ENCODE peak calls at places on chromosomes 2 and 18, in seven cellular contexts. K, P, T, L, C, N and R are unnamed samples. For H3K4me1, the result is how much of the 10 kb centered on the place peaks cover.

GRCh38 chr2:39313575-39313974 is 69.8 kb upstream of the CDKL4 start:
- DNase-seq in K (no peak), P (no peak), T (no peak), L (no peak), C (no peak), N (no peak), R (no peak)

GRCh38 chr2:201070966-201071304 is 536 bp downstream of the HYCC2 start:
- DNase-seq in K (no peak), P (peak), T (no peak), L (no peak), C (no peak), N (no peak), R (no peak)

GRCh38 chr2:10339647-10340592 is 37.2 kb downstream of the HPCAL1 start:
- DNase-seq in K (no peak), P (no peak), T (no peak), L (peak), C (no peak), N (no peak), R (peak)

GRCh38 chr2:166343467-166343866 is 32.3 kb downstream of the SCN9A start:
- DNase-seq in K (peak), P (no peak), T (no peak), L (no peak), C (no peak), N (no peak), R (no peak)

GRCh38 chr2:71951067-71951436 is 196.6 kb downstream of the CYP26B1 start:
- DNase-seq in K (no peak), P (no peak), T (no peak), L (no peak), C (no peak), N (no peak), R (no peak)

GRCh38 chr2:135819211-135819610 is 17.8 kb downstream of the LCT start:
- DNase-seq in K (peak), P (no peak), T (no peak), L (no peak), C (no peak), N (no peak), R (no peak)

GRCh38 chr2:62653582-62654422 is 51.7 kb upstream of the EHBP1 start:
- DNase-seq in K (no peak), P (no peak), T (peak), L (no peak), C (no peak), N (no peak), R (no peak)

GRCh38 chr2:160742679-160743078 is 249.1 kb upstream of the RBMS1 start:
- DNase-seq in K (no peak), P (no peak), T (no peak), L (no peak), C (peak), N (no peak), R (no peak)

GRCh38 chr2:239724851-239725550 is 300.1 kb downstream of the NDUFA10 start:
- DNase-seq in K (peak), P (no peak), T (no peak), L (peak), C (no peak), N (no peak), R (no peak)

GRCh38 chr2:23994567-23994966 is 15.3 kb upstream of the MFSD2B start:
- DNase-seq in K (no peak), P (no peak), T (no peak), L (no peak), C (no peak), N (no peak), R (no peak)

GRCh38 chr2:12321017-12321641 is 395.6 kb upstream of the TRIB2 start:
- DNase-seq in K (no peak), P (no peak), T (peak), L (no peak), C (peak), N (peak), R (peak)

GRCh38 chr2:31033032-31033431 is 105.2 kb downstream of the GALNT14 start:
- DNase-seq in K (no peak), P (no peak), T (no peak), L (no peak), C (no peak), N (no peak), R (no peak)

GRCh38 chr2:183782436-183782835 is 658.2 kb downstream of the NUP35 start:
- DNase-seq in K (no peak), P (no peak), T (no peak), L (no peak), C (no peak), N (no peak), R (no peak)

GRCh38 chr2:236343400-236344161 is 79.4 kb upstream of the ASB18 start:
- DNase-seq in K (peak), P (peak), T (peak), L (no peak), C (no peak), N (no peak), R (peak)

GRCh38 chr18:29034113-29034856 is 857.4 kb upstream of the CDH2 start:
- DNase-seq in K (no peak), P (no peak), T (peak), L (no peak), C (no peak), N (no peak), R (no peak)

GRCh38 chr2:80148906-80149305 is 155.6 kb downstream of the LRRTM1 start:
- DNase-seq in K (no peak), P (no peak), T (no peak), L (no peak), C (no peak), N (no peak), R (no peak)

GRCh38 chr2:129812071-129812470 is 167.4 kb upstream of the RAB6C start:
- DNase-seq in K (no peak), P (no peak), T (no peak), L (peak), C (peak), N (peak), R (no peak)

GRCh38 chr2:212147921-212148513 is 390.6 kb downstream of the ERBB4 start:
- DNase-seq in K (no peak), P (peak), T (no peak), L (no peak), C (no peak), N (no peak), R (no peak)

GRCh38 chr2:9639000-9639602 is 8.3 kb upstream of the YWHAQ start:
- DNase-seq in K (no peak), P (no peak), T (no peak), L (no peak), C (no peak), N (peak), R (no peak)

GRCh38 chr2:1914541-1915165 is 170.3 kb upstream of the PXDN start:
- DNase-seq in K (no peak), P (no peak), T (no peak), L (no peak), C (no peak), N (no peak), R (no peak)

GRCh38 chr2:102826904-102827303 is 65.1 kb downstream of the TMEM182 start:
- DNase-seq in K (no peak), P (peak), T (no peak), L (no peak), C (peak), N (peak), R (no peak)

GRCh38 chr2:2501454-2502108 is 170.5 kb upstream of the MYT1L start:
- DNase-seq in K (no peak), P (no peak), T (no peak), L (no peak), C (no peak), N (no peak), R (no peak)

GRCh38 chr2:198756166-198756565 is 701.6 kb downstream of the SATB2 start:
- DNase-seq in K (no peak), P (no peak), T (no peak), L (no peak), C (no peak), N (no peak), R (no peak)
- H3K4me1 ChIP-seq in K (under half), P (under half), T (under half), L (under half), C (under half), N (under half), R (under half)

DNA sequence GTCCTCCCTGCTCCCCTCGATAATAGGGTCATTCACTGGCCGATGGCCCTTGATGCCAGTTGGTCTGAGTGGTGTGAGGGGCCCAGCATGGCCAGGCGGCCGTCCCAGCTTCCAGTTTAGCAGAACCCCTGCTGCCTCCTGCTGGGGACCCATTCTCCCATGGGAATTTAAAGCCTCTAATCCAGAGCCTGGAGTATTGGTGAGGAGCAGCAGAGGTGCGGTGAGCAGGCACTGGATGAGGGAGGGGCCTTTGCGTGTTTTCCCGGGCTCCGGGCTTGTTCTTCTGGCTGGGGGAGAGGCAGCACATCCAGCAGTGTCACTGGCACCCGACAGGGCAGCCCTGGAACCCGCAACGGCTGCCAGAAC is 17.4 kb downstream of the KCNIP3 start:
- DNase-seq in K (no peak), P (no peak), T (no peak), L (peak), C (peak), N (no peak), R (peak)
- H3K4me1 ChIP-seq in K (under half), P (under half), T (under half), L (under half), C (under half), N (under half), R (under half)

DNA sequence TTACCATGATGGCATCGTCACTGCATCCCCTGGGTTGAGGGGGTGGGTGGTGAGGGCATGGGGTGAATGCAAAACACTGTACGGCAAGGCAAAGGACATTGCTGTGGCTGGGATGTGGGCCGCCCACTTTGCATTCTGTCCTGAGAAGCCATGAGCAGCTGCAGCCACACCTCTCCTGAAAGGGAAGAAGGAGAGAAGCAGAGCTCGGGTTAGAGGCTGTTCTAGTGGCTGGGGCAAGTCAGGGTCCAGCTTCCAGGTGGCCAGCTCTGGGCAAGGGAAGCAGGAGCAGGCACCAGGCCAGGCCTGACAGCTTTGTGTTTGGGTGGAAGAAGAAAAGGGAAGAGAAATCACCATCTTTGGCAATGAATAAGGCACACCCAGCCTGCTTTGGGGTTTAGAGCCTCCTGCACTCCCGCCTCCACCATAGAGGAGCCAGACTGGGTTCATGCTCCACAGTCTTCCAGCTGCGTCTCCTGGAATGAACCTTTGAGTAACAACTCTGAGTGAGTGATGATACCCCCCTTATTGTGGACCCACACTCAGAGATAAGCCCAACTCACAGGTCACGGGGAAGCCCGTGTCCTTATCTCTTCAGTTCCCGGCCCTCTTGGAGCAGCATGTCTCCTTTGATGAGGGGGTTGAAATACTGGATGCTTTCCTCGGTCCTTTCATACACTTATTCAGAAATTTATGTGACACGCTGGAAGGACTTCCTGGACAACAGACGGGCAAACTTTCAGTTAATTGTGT is 63.5 kb downstream of the INPP4A start:
- DNase-seq in K (no peak), P (peak), T (no peak), L (peak), C (peak), N (peak), R (peak)
- H3K4me1 ChIP-seq in K (under half), P (under half), T (under half), L (under half), C (under half), N (half or more), R (under half)

GRCh38 chr2:176161041-176161785 is 4.1 kb downstream of the HOXD3 start:
- DNase-seq in K (no peak), P (no peak), T (no peak), L (no peak), C (no peak), N (no peak), R (peak)
- H3K4me1 ChIP-seq in K (under half), P (under half), T (under half), L (under half), C (under half), N (under half), R (under half)

DNA sequence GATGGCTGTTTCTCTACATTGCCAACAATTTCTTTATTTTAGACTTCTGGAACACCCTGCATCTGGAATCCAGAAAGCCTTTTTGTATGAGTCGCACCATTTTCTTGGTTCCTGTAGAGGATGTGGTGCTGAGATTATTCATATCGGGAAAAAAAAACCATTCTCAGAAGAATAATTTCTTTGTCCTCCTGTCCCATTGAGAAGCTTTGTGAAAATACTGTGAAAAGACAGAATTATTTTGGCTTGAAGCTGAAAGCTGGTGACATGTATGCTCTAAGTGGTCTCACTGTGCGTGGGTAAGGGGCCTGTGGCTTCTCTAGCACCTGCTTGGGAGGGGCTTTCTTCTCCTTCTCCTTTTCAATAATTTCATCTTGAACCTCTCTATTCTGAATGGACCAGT is 138.4 kb downstream of the FAM210A start:
- DNase-seq in K (no peak), P (no peak), T (no peak), L (no peak), C (no peak), N (no peak), R (no peak)
- H3K4me1 ChIP-seq in K (under half), P (under half), T (under half), L (under half), C (under half), N (under half), R (under half)

GRCh38 chr18:13617826-13618515 is 108.4 kb downstream of the FAM210A start:
- DNase-seq in K (no peak), P (no peak), T (no peak), L (no peak), C (no peak), N (no peak), R (no peak)

GRCh38 chr18:13614701-13615288 is 111.6 kb downstream of the FAM210A start:
- DNase-seq in K (no peak), P (no peak), T (no peak), L (no peak), C (peak), N (no peak), R (no peak)

GRCh38 chr18:13616041-13616440 is 110.3 kb downstream of the FAM210A start:
- DNase-seq in K (no peak), P (no peak), T (no peak), L (no peak), C (no peak), N (no peak), R (no peak)

GRCh38 chr18:13615432-13615861 is 110.9 kb downstream of the FAM210A start:
- DNase-seq in K (no peak), P (no peak), T (no peak), L (no peak), C (no peak), N (no peak), R (no peak)

GRCh38 chr18:13616525-13617035 is 109.8 kb downstream of the FAM210A start:
- DNase-seq in K (no peak), P (no peak), T (no peak), L (no peak), C (no peak), N (no peak), R (no peak)
- H3K4me1 ChIP-seq in K (under half), P (under half), T (under half), L (under half), C (under half), N (half or more), R (under half)